ENCODE peak calls at places on chromosome 21, in six cellular contexts. W is progenitor cell of endocrine pancreas, F is heart left ventricle, X is OCI-LY7, E is WTC11, Q is pancreas. L is an unnamed sample.

GRCh38 chr21:29145354-29145782 is 14.9 kb downstream of the MAP3K7CL start:
- DNase-seq in E (no peak), Q (no peak), W (no peak), X (no peak), F (no peak), L (peak; percentile 95)

GRCh38 chr21:35239811-35240219 is 190.7 kb upstream of the RUNX1 start:
- DNase-seq in W (no peak), Q (no peak), E (no peak), X (no peak), F (no peak), L (no peak)

GRCh38 chr21:35559881-35560280 is 500.4 kb downstream of the SETD4 start:
- DNase-seq in Q (no peak), E (no peak), F (no peak), X (no peak), W (no peak), L (no peak)

GRCh38 chr21:35614412-35614901 is 445.9 kb downstream of the SETD4 start:
- DNase-seq in X (no peak), Q (no peak), E (no peak), W (no peak), F (no peak), L (peak; percentile 96)

GRCh38 chr21:41917531-41917930 is 36.3 kb downstream of the C2CD2 start:
- DNase-seq in F (no peak), E (no peak), W (no peak), X (no peak), Q (no peak), L (no peak)

GRCh38 chr21:35044128-35044527 is 5.0 kb downstream of the RUNX1 start:
- DNase-seq in E (no peak), W (no peak), Q (no peak), F (no peak), X (no peak), L (no peak)

GRCh38 chr21:31397939-31398338 is 53.9 kb upstream of the TIAM1 start:
- DNase-seq in E (no peak), F (no peak), Q (no peak), X (peak; percentile 81), W (no peak), L (peak; percentile 17)

GRCh38 chr21:38048241-38048640 is 132.0 kb upstream of the KCNJ6 start:
- DNase-seq in E (no peak), Q (no peak), F (no peak), X (no peak), W (no peak), L (no peak)

GRCh38 chr21:35635994-35636393 is 424.3 kb downstream of the SETD4 start:
- DNase-seq in X (no peak), Q (no peak), F (no peak), W (no peak), E (no peak), L (no peak)

GRCh38 chr21:42942244-42942643 is 16.8 kb upstream of the ERVH48-1 start:
- DNase-seq in Q (no peak), X (no peak), W (no peak), E (no peak), F (no peak), L (peak; percentile 57)

GRCh38 chr21:41366522-41367151 is 4.8 kb downstream of the MX2 start:
- DNase-seq in X (peak; percentile 28), W (no peak), Q (peak; percentile 56), F (peak; percentile 63), E (no peak), L (peak; percentile 70)

GRCh38 chr21:31265293-31265692 is 78.8 kb downstream of the TIAM1 start:
- DNase-seq in W (no peak), F (no peak), E (no peak), Q (no peak), X (no peak), L (no peak)

GRCh38 chr21:14737278-14737677 is 191.2 kb upstream of the SAMSN1 start:
- DNase-seq in E (no peak), Q (no peak), X (no peak), W (no peak), F (no peak), L (no peak)

GRCh38 chr21:35219291-35219690 is 170.2 kb upstream of the RUNX1 start:
- DNase-seq in F (no peak), W (no peak), Q (no peak), E (no peak), X (no peak), L (no peak)

GRCh38 chr21:26826801-26827200 is 18.4 kb downstream of the ADAMTS1 start:
- DNase-seq in W (no peak), X (no peak), F (peak; percentile 14), Q (no peak), E (no peak), L (peak; percentile 84)

GRCh38 chr21:32483293-32483595 is 70.7 kb downstream of the EVA1C start:
- DNase-seq in Q (no peak), F (no peak), X (no peak), E (no peak), W (no peak), L (peak; percentile 55)

GRCh38 chr21:32392299-32392879 is 423 bp downstream of the URB1 start:
- DNase-seq in F (no peak), E (no peak), Q (no peak), W (no peak), X (peak; percentile 30), L (peak; percentile 46)

GRCh38 chr21:42304556-42305454 is 10.4 kb downstream of the TFF3 start:
- DNase-seq in F (no peak), E (peak; percentile 0), Q (peak; percentile 44), W (no peak), X (no peak), L (no peak)

GRCh38 chr21:27403011-27403410 is 436.1 kb upstream of the ADAMTS5 start:
- DNase-seq in F (no peak), X (no peak), W (no peak), Q (no peak), E (no peak), L (no peak)

GRCh38 chr21:41709965-41710822 is 56.7 kb downstream of the RIPK4 start:
- DNase-seq in E (no peak), X (no peak), Q (no peak), F (no peak), W (no peak), L (no peak)

GRCh38 chr21:32456497-32456918 is 44.0 kb downstream of the EVA1C start:
- DNase-seq in X (no peak), E (no peak), Q (no peak), F (no peak), W (no peak), L (peak; percentile 45)

GRCh38 chr21:25350056-25350455 is 257.2 kb downstream of the MRPL39 start:
- DNase-seq in W (no peak), F (no peak), X (no peak), E (peak; percentile 71), Q (no peak), L (peak; percentile 25)

GRCh38 chr21:32245971-32246370 is 32.9 kb downstream of the MIS18A start:
- DNase-seq in W (no peak), Q (no peak), E (no peak), X (no peak), F (no peak), L (no peak)

DNA sequence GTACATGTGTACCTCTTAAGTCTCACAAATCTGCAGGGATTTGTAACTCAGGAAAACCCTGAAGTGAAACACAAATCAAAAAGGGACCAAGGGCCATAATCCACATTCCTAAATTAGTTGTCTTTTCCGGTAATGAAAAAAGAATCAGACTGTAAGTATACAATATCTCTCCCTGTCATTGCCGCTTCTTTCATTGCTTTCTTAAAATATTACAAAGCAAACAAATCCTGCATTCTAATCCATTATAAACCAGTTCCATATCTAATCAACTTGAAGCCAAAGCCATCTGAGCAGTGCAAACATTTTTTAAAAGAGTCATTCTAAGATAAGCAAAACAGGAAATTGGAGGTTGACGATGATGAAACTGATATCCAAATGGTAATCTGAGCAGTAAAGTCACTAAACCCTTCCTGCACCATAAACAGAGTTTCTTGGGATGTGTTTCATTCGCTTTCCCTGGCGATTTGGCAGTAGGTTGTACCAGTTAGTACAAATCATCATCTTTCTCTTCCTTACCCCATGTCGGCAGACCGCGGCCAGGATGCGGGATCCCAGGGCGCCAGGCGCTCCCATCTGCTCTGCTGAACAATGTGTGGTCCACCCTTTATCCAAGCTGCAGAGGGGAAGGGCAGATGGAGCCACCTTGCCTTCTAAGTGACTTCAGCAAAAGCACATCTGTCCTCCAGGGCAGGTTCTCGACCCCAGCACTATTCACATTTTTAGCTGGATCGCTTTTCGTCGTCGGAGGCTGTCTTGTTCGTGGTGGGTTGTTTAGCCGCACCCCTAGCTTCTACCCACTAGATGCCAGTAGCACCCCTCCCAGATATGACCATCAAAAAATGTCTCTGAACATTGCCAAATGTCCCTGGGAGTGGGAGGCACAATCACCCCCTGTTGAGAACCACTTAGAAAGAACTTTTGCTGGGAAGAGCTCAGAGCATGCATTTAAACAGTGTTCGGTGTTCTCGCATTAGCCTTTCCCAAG is 58.4 kb upstream of the SIM2 start:
- DNase-seq in W (no peak), F (no peak), X (no peak), Q (no peak), E (no peak), L (no peak)
- TF ChIP-seq CTCF in W (no peak), F (no peak), X (peak; percentile 19), Q (no peak), E (no peak), L (no peak)

GRCh38 chr21:39854572-39854971 is 12.7 kb upstream of the PCP4 start:
- DNase-seq in W (no peak), F (no peak), X (no peak), E (peak; percentile 61), Q (no peak), L (no peak)
- TF ChIP-seq CTCF in W (no peak), F (no peak), X (peak; percentile 52), E (no peak), Q (no peak), L (no peak)

DNA sequence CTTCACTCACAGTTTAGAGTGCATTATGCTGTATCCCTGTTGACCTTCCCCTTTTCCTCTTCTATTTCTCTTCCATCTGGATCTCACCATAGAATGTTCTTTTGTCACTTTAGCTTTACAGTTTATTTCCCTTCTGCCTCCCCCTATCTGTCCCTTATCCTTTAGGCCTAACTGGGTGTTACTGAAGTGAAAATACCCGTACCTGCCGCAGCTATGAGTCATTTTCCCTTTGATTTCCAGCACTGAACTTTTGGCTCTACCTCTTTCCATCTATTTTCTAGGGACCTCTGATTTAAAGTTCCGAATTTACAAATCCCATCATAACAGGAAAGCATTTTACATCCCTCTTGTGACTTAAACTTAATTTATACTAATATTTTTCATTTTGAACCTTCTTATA is 19.7 kb downstream of the ITSN1 start:
- DNase-seq in E (no peak), Q (no peak), F (no peak), W (no peak), X (no peak), L (peak; percentile 27)
- TF ChIP-seq CTCF in E (no peak), Q (no peak), F (no peak), W (no peak), X (no peak), L (no peak)

DNA sequence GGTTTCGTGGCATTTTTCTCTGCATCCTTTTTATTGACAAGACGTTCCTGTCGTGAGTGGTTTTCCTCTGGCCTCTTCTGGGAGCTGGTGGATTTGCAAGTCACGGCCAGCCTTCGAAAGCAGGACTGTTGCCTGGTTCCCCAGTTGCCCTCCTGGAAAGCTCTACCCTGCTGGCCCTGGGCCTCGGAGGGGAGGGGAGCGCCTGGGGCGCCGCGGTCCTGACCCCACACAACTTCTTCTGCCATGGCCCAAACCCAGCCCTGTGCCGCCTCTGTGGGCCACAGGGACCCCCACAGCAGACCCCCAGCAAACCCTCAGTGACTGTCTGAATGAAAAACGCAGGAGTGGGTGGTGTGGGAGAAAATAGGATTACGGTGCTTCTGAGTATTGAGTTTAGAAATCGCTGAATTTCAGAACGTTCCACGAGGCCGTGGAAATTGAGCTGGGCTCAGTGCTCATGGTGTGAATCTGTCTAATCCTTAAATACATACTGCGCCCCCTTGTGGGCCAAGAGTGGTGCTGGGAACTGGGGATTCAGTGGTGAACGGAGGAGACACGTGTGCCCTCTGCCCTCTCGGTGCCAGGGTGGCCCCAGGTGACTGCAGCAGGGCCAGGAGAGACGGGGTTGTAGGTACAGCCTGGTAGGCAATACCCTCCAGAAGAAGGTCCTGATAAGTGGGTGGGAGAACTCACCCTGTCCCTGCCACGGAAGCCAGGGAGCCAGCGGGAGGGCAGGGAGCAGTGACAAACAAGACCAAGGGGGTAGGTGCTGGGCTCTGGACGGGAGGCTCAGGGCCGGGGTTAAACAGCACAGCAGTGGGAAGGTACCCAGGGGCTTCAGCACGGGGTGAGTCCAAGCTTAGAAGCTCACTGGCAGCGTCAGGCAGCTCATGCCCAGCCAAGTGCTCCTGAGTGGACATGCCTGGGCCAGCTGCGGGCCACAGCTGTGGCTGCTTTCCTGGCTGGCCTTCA is 101.2 kb upstream of the COL6A1 start:
- DNase-seq in Q (peak; percentile 77), X (peak; percentile 65), F (peak; percentile 80), E (peak; percentile 85), W (peak; percentile 53), L (peak; percentile 56)
- TF ChIP-seq CTCF in Q (peak; percentile 29), X (peak; percentile 82), F (peak; percentile 48), E (peak; percentile 64), W (peak; percentile 67), L (peak; percentile 64)